ENCODE peak calls at places on chromosome 13, in four cellular contexts. One of them, this sample, is unnamed.
A peak's percentile ranks its signal among the peaks of the same experiment; 100 is the strongest.

GRCh38 chr13:113034451-113035208 is 65.6 kb downstream of the MCF2L start:
- DNase-seq in endothelial cell of umbilical vein: peak; percentile 42
- DNase-seq in uterus: peak; percentile 55
- DNase-seq in tibial nerve: peak; percentile 53
- DNase-seq in this sample: no peak

GRCh38 chr13:96710166-96710866 is 284.0 kb downstream of the OXGR1 start:
- DNase-seq in endothelial cell of umbilical vein: no peak
- DNase-seq in uterus: no peak
- DNase-seq in tibial nerve: no peak
- DNase-seq in this sample: no peak

GRCh38 chr13:84377071-84377470 is 494.8 kb upstream of the SLITRK1 start:
- DNase-seq in endothelial cell of umbilical vein: no peak
- DNase-seq in uterus: no peak
- DNase-seq in tibial nerve: no peak
- DNase-seq in this sample: no peak

GRCh38 chr13:24741016-24741662 is 22.8 kb upstream of the RNF17 start:
- DNase-seq in endothelial cell of umbilical vein: no peak
- DNase-seq in uterus: no peak
- DNase-seq in tibial nerve: no peak
- DNase-seq in this sample: no peak

GRCh38 chr13:76383671-76384461 is 502.3 kb downstream of the KCTD12 start:
- DNase-seq in endothelial cell of umbilical vein: peak; percentile 69
- DNase-seq in uterus: no peak
- DNase-seq in tibial nerve: peak; percentile 5
- DNase-seq in this sample: no peak

GRCh38 chr13:25951831-25952230 is 100.0 kb downstream of the SHISA2 start:
- DNase-seq in endothelial cell of umbilical vein: no peak
- DNase-seq in uterus: no peak
- DNase-seq in tibial nerve: no peak
- DNase-seq in this sample: no peak

GRCh38 chr13:76823969-76824368 is 62.2 kb downstream of the KCTD12 start:
- DNase-seq in endothelial cell of umbilical vein: no peak
- DNase-seq in uterus: no peak
- DNase-seq in tibial nerve: no peak
- DNase-seq in this sample: no peak

GRCh38 chr13:40622761-40623160 is 43.7 kb downstream of the FOXO1 start:
- DNase-seq in endothelial cell of umbilical vein: no peak
- DNase-seq in uterus: no peak
- DNase-seq in tibial nerve: no peak
- DNase-seq in this sample: no peak

GRCh38 chr13:109206616-109207015 is 577.2 kb downstream of the MYO16 start:
- DNase-seq in endothelial cell of umbilical vein: no peak
- DNase-seq in uterus: no peak
- DNase-seq in tibial nerve: no peak
- DNase-seq in this sample: no peak

GRCh38 chr13:112859128-112859816 is 109.7 kb upstream of the MCF2L start:
- DNase-seq in endothelial cell of umbilical vein: no peak
- DNase-seq in uterus: peak; percentile 2
- DNase-seq in tibial nerve: no peak
- DNase-seq in this sample: no peak

GRCh38 chr13:42041017-42041683 is 7.3 kb upstream of the DGKH start:
- DNase-seq in endothelial cell of umbilical vein: peak; percentile 56
- DNase-seq in uterus: peak; percentile 51
- DNase-seq in tibial nerve: peak; percentile 6
- DNase-seq in this sample: no peak

GRCh38 chr13:96052655-96053002 is 572 bp downstream of the UGGT2 start:
- DNase-seq in endothelial cell of umbilical vein: peak; percentile 58
- DNase-seq in uterus: no peak
- DNase-seq in tibial nerve: no peak
- DNase-seq in this sample: no peak

GRCh38 chr13:108268713-108269112 is 805 bp upstream of the TNFSF13B start:
- DNase-seq in endothelial cell of umbilical vein: no peak
- DNase-seq in uterus: no peak
- DNase-seq in tibial nerve: no peak
- DNase-seq in this sample: no peak

GRCh38 chr13:109481046-109481445 is 305.3 kb downstream of the IRS2 start:
- DNase-seq in endothelial cell of umbilical vein: no peak
- DNase-seq in uterus: no peak
- DNase-seq in tibial nerve: no peak
- DNase-seq in this sample: no peak

GRCh38 chr13:34752561-34752960 is 189.5 kb upstream of the NBEA start:
- DNase-seq in endothelial cell of umbilical vein: no peak
- DNase-seq in uterus: no peak
- DNase-seq in tibial nerve: no peak
- DNase-seq in this sample: no peak

GRCh38 chr13:23467048-23467931 is 33.8 kb upstream of the SACS start:
- DNase-seq in endothelial cell of umbilical vein: no peak
- DNase-seq in uterus: no peak
- DNase-seq in tibial nerve: no peak
- DNase-seq in this sample: peak; percentile 74

GRCh38 chr13:82248713-82249112 is 1633.6 kb downstream of the SLITRK1 start:
- DNase-seq in endothelial cell of umbilical vein: no peak
- DNase-seq in uterus: no peak
- DNase-seq in tibial nerve: no peak
- DNase-seq in this sample: no peak

GRCh38 chr13:73533111-73533510 is 474.3 kb downstream of the KLF5 start:
- DNase-seq in endothelial cell of umbilical vein: no peak
- DNase-seq in uterus: no peak
- DNase-seq in tibial nerve: no peak
- DNase-seq in this sample: no peak
- H3K27ac ChIP-seq in endothelial cell of umbilical vein: no peak overlapping the region
- H3K27ac ChIP-seq in uterus: no peak overlapping the region
- H3K27ac ChIP-seq in tibial nerve: no peak overlapping the region
- H3K27ac ChIP-seq in this sample: no peak overlapping the region

GRCh38 chr13:49935171-49936084 is 712 bp downstream of the SPRYD7 start:
- DNase-seq in endothelial cell of umbilical vein: peak; percentile 57
- DNase-seq in uterus: no peak
- DNase-seq in tibial nerve: peak; percentile 13
- DNase-seq in this sample: no peak
- TF ChIP-seq POLR2A in endothelial cell of umbilical vein: no peak
- TF ChIP-seq POLR2A in uterus: no peak
- TF ChIP-seq POLR2A in tibial nerve: no peak
- TF ChIP-seq POLR2A in this sample: no peak

DNA sequence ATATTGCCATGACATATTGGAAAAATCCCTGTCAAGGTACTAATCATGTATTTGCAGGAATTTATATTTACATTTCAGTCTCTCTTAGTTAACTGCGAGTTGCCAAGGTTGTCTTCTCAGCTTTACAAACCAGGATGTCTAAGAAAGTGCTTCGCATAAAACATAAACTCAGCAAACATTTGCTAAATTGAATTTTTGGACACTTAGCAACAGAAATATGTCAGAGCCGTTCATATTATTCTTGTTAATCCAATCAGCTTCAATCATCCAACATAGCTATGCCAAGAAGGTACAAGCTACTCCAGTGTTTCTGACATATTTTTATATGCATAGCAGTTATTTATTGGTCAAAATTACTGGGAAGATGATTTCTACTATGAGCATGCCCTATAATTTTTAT is 776.5 kb downstream of the EFNB2 start:
- DNase-seq in endothelial cell of umbilical vein: no peak
- DNase-seq in uterus: no peak
- DNase-seq in tibial nerve: no peak
- DNase-seq in this sample: no peak
- H3K9me3 ChIP-seq in endothelial cell of umbilical vein: no peaks in the 10 kb centered on the region
- H3K9me3 ChIP-seq in uterus: no peaks in the 10 kb centered on the region
- H3K9me3 ChIP-seq in tibial nerve: no peaks in the 10 kb centered on the region
- H3K9me3 ChIP-seq in this sample: no peaks in the 10 kb centered on the region

DNA sequence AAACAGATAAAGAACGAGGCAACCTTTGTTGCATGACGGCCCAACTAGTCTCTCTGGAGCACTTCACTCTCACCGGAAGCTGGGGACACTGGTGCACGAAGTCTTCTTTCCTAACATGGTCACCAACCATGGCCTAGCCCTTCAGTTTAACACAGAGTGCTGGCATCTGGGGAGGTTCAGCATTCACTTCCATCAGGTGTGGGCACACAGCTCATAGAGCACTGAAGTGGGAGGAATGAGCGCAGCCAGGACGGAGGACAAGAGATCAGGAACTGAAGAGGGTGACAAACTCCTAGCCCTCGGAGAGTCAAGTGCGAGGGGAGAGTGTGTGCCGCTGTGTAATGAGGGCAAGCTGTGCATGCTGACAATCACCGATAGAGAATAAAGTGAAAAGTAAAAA is 92.4 kb downstream of the CDADC1 start:
- DNase-seq in endothelial cell of umbilical vein: no peak
- DNase-seq in uterus: no peak
- DNase-seq in tibial nerve: no peak
- DNase-seq in this sample: no peak
- H3K27ac ChIP-seq in endothelial cell of umbilical vein: no peak overlapping the region
- H3K27ac ChIP-seq in uterus: no peak overlapping the region
- H3K27ac ChIP-seq in tibial nerve: no peak overlapping the region
- H3K27ac ChIP-seq in this sample: no peak overlapping the region

DNA sequence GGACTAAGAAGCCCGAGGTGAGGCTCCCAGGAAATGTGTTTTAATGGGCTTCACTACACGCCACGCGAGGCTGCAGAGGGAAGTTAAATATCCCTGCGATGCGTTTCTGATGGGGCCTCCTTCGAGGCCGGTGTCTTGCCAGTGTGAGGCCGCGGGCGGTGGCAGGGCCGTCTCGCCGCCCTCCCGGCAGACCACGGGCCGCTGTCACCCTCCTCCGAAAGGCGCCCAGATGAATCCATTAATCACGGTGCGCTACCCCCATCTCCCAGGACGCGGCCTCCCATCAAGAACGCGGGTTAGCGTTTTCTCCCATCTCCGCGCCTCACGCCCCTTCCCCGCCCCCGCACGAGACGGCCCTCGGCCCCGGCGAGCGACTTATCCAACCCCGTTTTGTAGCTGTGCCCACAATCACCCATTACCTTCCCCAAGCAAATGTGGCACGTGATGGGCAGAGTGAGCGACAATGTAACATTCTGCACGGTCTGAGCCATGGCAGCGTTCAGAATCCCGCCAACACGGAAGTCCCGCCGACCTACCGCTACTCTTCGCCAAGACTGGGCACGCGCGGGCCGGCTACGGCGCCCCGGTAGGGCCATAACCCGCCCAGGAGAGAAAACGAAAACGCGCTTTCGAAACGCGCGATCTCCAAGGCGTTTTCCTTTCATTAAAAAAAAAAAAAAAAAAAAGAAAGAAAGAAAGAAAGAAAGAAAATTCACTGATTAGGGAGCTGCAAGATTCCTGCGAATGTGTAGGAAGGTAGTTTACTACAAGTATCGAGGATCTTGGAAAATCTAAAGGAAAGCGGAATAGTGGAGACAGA is at the start of gene OBI1:
- DNase-seq in endothelial cell of umbilical vein: peak; percentile 91
- DNase-seq in uterus: peak; percentile 89
- DNase-seq in tibial nerve: peak; percentile 89
- DNase-seq in this sample: peak; percentile 97
- TF ChIP-seq POLR2A in endothelial cell of umbilical vein: peak; percentile 60
- TF ChIP-seq POLR2A in uterus: peak; percentile 56
- TF ChIP-seq POLR2A in tibial nerve: peak; percentile 29
- TF ChIP-seq POLR2A in this sample: no peak

GRCh38 chr13:38384171-38384570 is 34.5 kb downstream of the UFM1 start:
- DNase-seq in endothelial cell of umbilical vein: no peak
- DNase-seq in uterus: no peak
- DNase-seq in tibial nerve: no peak
- DNase-seq in this sample: no peak
- H3K9me3 ChIP-seq in endothelial cell of umbilical vein: no peaks in the 10 kb centered on the region
- H3K9me3 ChIP-seq in uterus: no peaks in the 10 kb centered on the region
- H3K9me3 ChIP-seq in tibial nerve: no peaks in the 10 kb centered on the region
- H3K9me3 ChIP-seq in this sample: no peaks in the 10 kb centered on the region

DNA sequence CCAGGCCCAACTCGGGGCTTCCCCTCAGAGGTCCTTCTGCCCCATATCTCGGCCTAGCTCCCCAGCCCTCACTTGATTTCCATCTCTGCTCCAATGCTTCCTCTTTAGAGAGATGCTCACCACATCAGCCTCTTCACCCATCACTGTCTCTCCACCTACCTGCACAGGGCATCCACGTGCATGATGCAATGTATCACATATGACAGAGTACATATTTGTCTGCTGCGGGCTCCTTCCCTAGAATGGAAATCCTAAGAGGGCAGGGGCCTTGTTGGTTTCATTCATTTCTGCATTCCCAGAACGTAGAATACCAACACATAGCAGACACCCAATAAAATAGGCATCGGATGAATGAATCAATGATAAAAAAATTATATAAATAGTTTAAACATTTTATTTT is 130.3 kb downstream of the USP12 start:
- DNase-seq in endothelial cell of umbilical vein: no peak
- DNase-seq in uterus: no peak
- DNase-seq in tibial nerve: no peak
- DNase-seq in this sample: no peak
- H3K27ac ChIP-seq in endothelial cell of umbilical vein: no peak overlapping the region
- H3K27ac ChIP-seq in uterus: no peak overlapping the region
- H3K27ac ChIP-seq in tibial nerve: no peak overlapping the region
- H3K27ac ChIP-seq in this sample: no peak overlapping the region

GRCh38 chr13:98749501-98749900 is 3.0 kb downstream of the SLC15A1 start:
- DNase-seq in endothelial cell of umbilical vein: no peak
- DNase-seq in uterus: no peak
- DNase-seq in tibial nerve: no peak
- DNase-seq in this sample: no peak

GRCh38 chr13:98751397-98752110 is 918 bp downstream of the SLC15A1 start:
- DNase-seq in endothelial cell of umbilical vein: peak; percentile 24
- DNase-seq in uterus: no peak
- DNase-seq in tibial nerve: no peak
- DNase-seq in this sample: no peak

GRCh38 chr13:98752942-98753290 is 444 bp upstream of the SLC15A1 start:
- DNase-seq in endothelial cell of umbilical vein: no peak
- DNase-seq in uterus: no peak
- DNase-seq in tibial nerve: no peak
- DNase-seq in this sample: no peak

GRCh38 chr13:98755116-98755515 is 2.6 kb upstream of the SLC15A1 start:
- DNase-seq in endothelial cell of umbilical vein: no peak
- DNase-seq in uterus: no peak
- DNase-seq in tibial nerve: no peak
- DNase-seq in this sample: no peak

GRCh38 chr13:98752111-98752941 is at the start of gene SLC15A1:
- DNase-seq in endothelial cell of umbilical vein: peak; percentile 4
- DNase-seq in uterus: no peak
- DNase-seq in tibial nerve: no peak
- DNase-seq in this sample: no peak
- TF ChIP-seq POLR2A in endothelial cell of umbilical vein: no peak
- TF ChIP-seq POLR2A in uterus: no peak
- TF ChIP-seq POLR2A in tibial nerve: no peak
- TF ChIP-seq POLR2A in this sample: no peak

DNA sequence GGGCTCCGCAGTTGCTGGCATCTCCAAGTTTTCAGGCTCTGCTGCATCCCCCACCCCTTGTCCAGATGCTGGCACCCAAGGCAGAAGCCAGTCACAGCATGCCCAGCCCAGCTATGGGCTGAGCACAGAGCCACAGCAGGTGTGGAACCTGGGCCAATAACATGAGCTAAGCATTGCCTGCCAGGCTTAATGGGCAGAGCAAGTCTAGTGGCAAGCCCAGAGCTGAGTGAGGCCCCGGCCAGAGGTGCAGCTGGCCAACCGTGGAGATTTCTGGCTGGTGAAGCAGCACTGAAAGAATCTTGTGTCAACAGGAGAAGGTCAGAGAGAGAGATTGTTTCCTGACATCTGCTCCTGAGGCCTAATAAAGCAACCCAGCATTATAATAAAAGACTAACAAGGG is 111.0 kb downstream of the B3GLCT start:
- DNase-seq in endothelial cell of umbilical vein: peak; percentile 13
- DNase-seq in uterus: no peak
- DNase-seq in tibial nerve: no peak
- DNase-seq in this sample: no peak
- H3K9me3 ChIP-seq in endothelial cell of umbilical vein: peaks cover 2% of the 10 kb centered on the region
- H3K9me3 ChIP-seq in uterus: no peaks in the 10 kb centered on the region
- H3K9me3 ChIP-seq in tibial nerve: no peaks in the 10 kb centered on the region
- H3K9me3 ChIP-seq in this sample: peaks cover 25% of the 10 kb centered on the region

This sample was measured in esophagus muscularis mucosa.